ENCODE peak calls at places on chromosomes 1 and 21, in seven cellular contexts. D, R, A, N, H, Z and Y are unnamed samples.

GRCh38 chr21:41489329-41489728 is 18.6 kb downstream of the TMPRSS2 start:
- DNase-seq in R (no peak), A (no peak), N (no peak), D (no peak), Z (no peak), H (no peak), Y (no peak)

GRCh38 chr1:231719485-231720183 is 93.0 kb downstream of the DISC1 start:
- DNase-seq in R (no peak), A (no peak), D (no peak), N (no peak), H (no peak), Z (no peak), Y (no peak)

GRCh38 chr1:201309420-201309819 is 26.1 kb downstream of the PKP1 start:
- DNase-seq in A (no peak), N (peak), H (no peak), Z (peak), R (peak), D (peak), Y (peak)

GRCh38 chr1:207861442-207862177 is 49.3 kb downstream of the CD34 start:
- DNase-seq in H (no peak), Z (peak), N (no peak), D (peak), R (no peak), A (no peak), Y (no peak)

GRCh38 chr1:200526709-200527612 is 93.6 kb downstream of the KIF14 start:
- DNase-seq in A (no peak), N (no peak), H (no peak), D (no peak), Z (no peak), R (no peak), Y (peak)

GRCh38 chr1:205962821-205963221 is 19.6 kb upstream of the SLC26A9 start:
- DNase-seq in H (no peak), N (no peak), D (no peak), Z (no peak), A (no peak), R (no peak), Y (no peak)

GRCh38 chr1:183243190-183244065 is 57.4 kb downstream of the LAMC2 start:
- DNase-seq in H (no peak), R (peak), A (no peak), D (peak), N (peak), Z (no peak), Y (no peak)

GRCh38 chr1:15152318-15153183 is 996 bp upstream of the TMEM51 start:
- DNase-seq in A (peak), H (peak), N (peak), Z (peak), D (peak), R (peak), Y (peak)

GRCh38 chr1:46394108-46394871 is at the start of gene FAAH:
- DNase-seq in H (no peak), D (no peak), Z (no peak), N (peak), R (peak), A (no peak), Y (peak)

GRCh38 chr21:15309721-15310120 is 244.9 kb upstream of the NRIP1 start:
- DNase-seq in N (no peak), Z (no peak), D (peak), A (no peak), H (no peak), R (peak), Y (no peak)

GRCh38 chr1:906532-907420 is 16.9 kb upstream of the SAMD11 start:
- DNase-seq in R (peak), N (peak), Z (peak), H (peak), A (no peak), D (no peak), Y (peak)

GRCh38 chr21:45471229-45472052 is 66.5 kb downstream of the COL18A1 start:
- DNase-seq in H (no peak), N (no peak), D (no peak), Z (no peak), R (peak), A (peak), Y (peak)